ENCODE peak calls at places on chromosomes 3 and 15, in four cellular contexts. One of them, this sample, is unnamed.

GRCh38 chr3:66431494-66431893 is 69.3 kb downstream of the LRIG1 start:
- DNase-seq in GM23338: no peak
- DNase-seq in A549: no peak
- DNase-seq in AG09309: no peak
- DNase-seq in this sample: no peak

GRCh38 chr3:72123908-72124441 is 339.0 kb upstream of the PROK2 start:
- DNase-seq in GM23338: no peak
- DNase-seq in A549: peak; percentile 87
- DNase-seq in AG09309: peak; percentile 64
- DNase-seq in this sample: no peak

GRCh38 chr3:190701096-190701532 is 161.4 kb downstream of the GMNC start:
- DNase-seq in GM23338: peak; percentile 66
- DNase-seq in A549: peak; percentile 79
- DNase-seq in AG09309: no peak
- DNase-seq in this sample: peak; percentile 52

GRCh38 chr3:33046521-33046920 is 50.4 kb downstream of the GLB1 start:
- DNase-seq in GM23338: no peak
- DNase-seq in A549: no peak
- DNase-seq in AG09309: no peak
- DNase-seq in this sample: no peak

GRCh38 chr15:93088981-93089854 is at the start of gene RGMA:
- DNase-seq in GM23338: peak; percentile 66
- DNase-seq in A549: no peak
- DNase-seq in AG09309: no peak
- DNase-seq in this sample: peak; percentile 88

GRCh38 chr3:72355168-72355567 is 493.1 kb downstream of the SHQ1 start:
- DNase-seq in GM23338: no peak
- DNase-seq in A549: no peak
- DNase-seq in AG09309: no peak
- DNase-seq in this sample: no peak

GRCh38 chr3:51393564-51393963 is 2.5 kb downstream of the RBM15B start:
- DNase-seq in GM23338: no peak
- DNase-seq in A549: no peak
- DNase-seq in AG09309: no peak
- DNase-seq in this sample: no peak

GRCh38 chr3:158565076-158565475 is 5.9 kb upstream of the MLF1 start:
- DNase-seq in GM23338: no peak
- DNase-seq in A549: no peak
- DNase-seq in AG09309: no peak
- DNase-seq in this sample: no peak

GRCh38 chr3:185365281-185366211 is 2.6 kb downstream of the MAP3K13 start:
- DNase-seq in GM23338: no peak
- DNase-seq in A549: no peak
- DNase-seq in AG09309: no peak
- DNase-seq in this sample: no peak

GRCh38 chr15:71093089-71094024 is 21.9 kb upstream of the THSD4 start:
- DNase-seq in GM23338: no peak
- DNase-seq in A549: peak; percentile 61
- DNase-seq in AG09309: no peak
- DNase-seq in this sample: no peak

GRCh38 chr15:29260896-29261295 is 8.7 kb downstream of the NSMCE3 start:
- DNase-seq in GM23338: no peak
- DNase-seq in A549: no peak
- DNase-seq in AG09309: no peak
- DNase-seq in this sample: no peak

GRCh38 chr3:194281306-194281705 is 69.8 kb downstream of the CPN2 start:
- DNase-seq in GM23338: no peak
- DNase-seq in A549: no peak
- DNase-seq in AG09309: no peak
- DNase-seq in this sample: no peak

GRCh38 chr3:142366434-142366833 is 81.4 kb downstream of the XRN1 start:
- DNase-seq in GM23338: peak; percentile 29
- DNase-seq in A549: peak; percentile 45
- DNase-seq in AG09309: no peak
- DNase-seq in this sample: no peak

GRCh38 chr3:180403156-180403555 is 198.8 kb upstream of the TTC14 start:
- DNase-seq in GM23338: no peak
- DNase-seq in A549: no peak
- DNase-seq in AG09309: no peak
- DNase-seq in this sample: no peak

GRCh38 chr15:29726553-29726952 is 95.7 kb downstream of the TJP1 start:
- DNase-seq in GM23338: no peak
- DNase-seq in A549: no peak
- DNase-seq in AG09309: no peak
- DNase-seq in this sample: no peak

GRCh38 chr3:10707984-10708868 is 107.8 kb upstream of the SLC6A11 start:
- DNase-seq in GM23338: peak; percentile 38
- DNase-seq in A549: no peak
- DNase-seq in AG09309: no peak
- DNase-seq in this sample: peak; percentile 22

GRCh38 chr3:61927332-61927731 is 366.0 kb downstream of the PTPRG start:
- DNase-seq in GM23338: no peak
- DNase-seq in A549: no peak
- DNase-seq in AG09309: peak; percentile 90
- DNase-seq in this sample: no peak

GRCh38 chr3:162978136-162978535 is 1481.5 kb downstream of the OTOL1 start:
- DNase-seq in GM23338: no peak
- DNase-seq in A549: peak; percentile 31
- DNase-seq in AG09309: no peak
- DNase-seq in this sample: no peak

GRCh38 chr3:77605865-77606264 is 566.0 kb downstream of the ROBO2 start:
- DNase-seq in GM23338: no peak
- DNase-seq in A549: no peak
- DNase-seq in AG09309: no peak
- DNase-seq in this sample: no peak

GRCh38 chr15:50791537-50791885 is 26.0 kb upstream of the SPPL2A start:
- DNase-seq in GM23338: no peak
- DNase-seq in A549: no peak
- DNase-seq in AG09309: no peak
- DNase-seq in this sample: no peak

GRCh38 chr3:182792901-182793662 is at the start of gene ATP11B:
- DNase-seq in GM23338: peak; percentile 72
- DNase-seq in A549: peak; percentile 45
- DNase-seq in AG09309: no peak
- DNase-seq in this sample: peak; percentile 87

GRCh38 chr3:98855811-98856400 is 45.6 kb downstream of the DCBLD2 start:
- DNase-seq in GM23338: no peak
- DNase-seq in A549: peak; percentile 27
- DNase-seq in AG09309: peak; percentile 87
- DNase-seq in this sample: no peak

GRCh38 chr15:57227899-57228298 is 148.4 kb upstream of the CGNL1 start:
- DNase-seq in GM23338: no peak
- DNase-seq in A549: no peak
- DNase-seq in AG09309: peak; percentile 53
- DNase-seq in this sample: no peak

GRCh38 chr3:132535575-132536441 is 61.3 kb upstream of the ACKR4 start:
- DNase-seq in GM23338: peak; percentile 83
- DNase-seq in A549: peak; percentile 67
- DNase-seq in AG09309: peak; percentile 78
- DNase-seq in this sample: peak; percentile 72

GRCh38 chr3:42143440-42143839 is 52.3 kb downstream of the TRAK1 start:
- DNase-seq in GM23338: no peak
- DNase-seq in A549: no peak
- DNase-seq in AG09309: no peak
- DNase-seq in this sample: no peak

GRCh38 chr3:50552058-50552435 is 15.5 kb downstream of the C3orf18 start:
- DNase-seq in GM23338: no peak
- DNase-seq in A549: no peak
- DNase-seq in AG09309: no peak
- DNase-seq in this sample: no peak

GRCh38 chr3:98712726-98713125 is 50.4 kb upstream of the ST3GAL6 start:
- DNase-seq in GM23338: no peak
- DNase-seq in A549: no peak
- DNase-seq in AG09309: no peak
- DNase-seq in this sample: no peak

GRCh38 chr3:58356054-58356453 is 23.4 kb downstream of the PXK start:
- DNase-seq in GM23338: no peak
- DNase-seq in A549: no peak
- DNase-seq in AG09309: no peak
- DNase-seq in this sample: no peak

GRCh38 chr15:99542828-99543227 is 23.0 kb upstream of the MEF2A start:
- DNase-seq in GM23338: no peak
- DNase-seq in A549: no peak
- DNase-seq in AG09309: no peak
- DNase-seq in this sample: no peak

GRCh38 chr3:128787256-128788253 is 61.6 kb downstream of the RAB7A start:
- DNase-seq in GM23338: peak; percentile 82
- DNase-seq in A549: peak; percentile 52
- DNase-seq in AG09309: no peak
- DNase-seq in this sample: peak; percentile 57

GRCh38 chr3:121995190-121996137 is 26.6 kb downstream of the ILDR1 start:
- DNase-seq in GM23338: peak; percentile 90
- DNase-seq in A549: peak; percentile 67
- DNase-seq in AG09309: peak; percentile 21
- DNase-seq in this sample: peak; percentile 76

GRCh38 chr3:18030371-18030870 is 288.0 kb upstream of the TBC1D5 start:
- DNase-seq in GM23338: no peak
- DNase-seq in A549: no peak
- DNase-seq in AG09309: no peak
- DNase-seq in this sample: no peak

GRCh38 chr3:142888484-142889262 is at the start of gene PCOLCE2:
- DNase-seq in GM23338: peak; percentile 64
- DNase-seq in A549: peak; percentile 57
- DNase-seq in AG09309: no peak
- DNase-seq in this sample: peak; percentile 77

GRCh38 chr3:149402481-149402880 is 25.0 kb upstream of the TM4SF1 start:
- DNase-seq in GM23338: no peak
- DNase-seq in A549: no peak
- DNase-seq in AG09309: no peak
- DNase-seq in this sample: no peak

GRCh38 chr3:81554348-81554747 is 207.1 kb downstream of the GBE1 start:
- DNase-seq in GM23338: no peak
- DNase-seq in A549: no peak
- DNase-seq in AG09309: peak; percentile 79
- DNase-seq in this sample: no peak

GRCh38 chr15:99055555-99056134 is 48.1 kb upstream of the PGPEP1L start:
- DNase-seq in GM23338: no peak
- DNase-seq in A549: no peak
- DNase-seq in AG09309: no peak
- DNase-seq in this sample: no peak

GRCh38 chr15:32851619-32852416 is 134.0 kb downstream of the GREM1 start:
- DNase-seq in GM23338: no peak
- DNase-seq in A549: peak; percentile 33
- DNase-seq in AG09309: peak; percentile 94
- DNase-seq in this sample: no peak